ENCODE peak calls at places on chromosome 11, in eight cellular contexts. B is sigmoid colon; K is tibial nerve; G is fibroblast of lung; U is endodermal cell; Z is fibroblast of villous mesenchyme; F is adrenal gland; V is CD8-positive, alpha-beta T cell. L is an unnamed sample.

GRCh38 chr11:68682531-68682931 is 1.8 kb upstream of the GAL start:
- DNase-seq in B (peak), K (no peak), G (no peak), U (no peak), Z (no peak), F (no peak), V (no peak), L (no peak)

GRCh38 chr11:71396548-71397123 is 51.6 kb downstream of the DHCR7 start:
- DNase-seq in B (no peak), K (no peak), G (no peak), U (no peak), Z (no peak), F (no peak), V (no peak), L (peak)

GRCh38 chr11:69587454-69588081 is 53.4 kb upstream of the CCND1 start:
- DNase-seq in B (no peak), K (no peak), G (peak), U (no peak), Z (peak), F (no peak), V (no peak), L (peak)

GRCh38 chr11:13119361-13119760 is 110.2 kb downstream of the RASSF10 start:
- DNase-seq in B (no peak), K (no peak), G (no peak), U (no peak), Z (no peak), F (no peak), V (no peak), L (no peak)

GRCh38 chr11:72006309-72007088 is 7.8 kb downstream of the IL18BP start:
- DNase-seq in B (peak), K (no peak), G (no peak), U (no peak), Z (no peak), F (no peak), V (no peak), L (no peak)

GRCh38 chr11:97367406-97368083 is 977.7 kb downstream of the JRKL start:
- DNase-seq in B (no peak), K (no peak), G (no peak), U (no peak), Z (no peak), F (no peak), V (no peak), L (no peak)

GRCh38 chr11:116879789-116880402 is 42.5 kb upstream of the APOA1 start:
- DNase-seq in B (no peak), K (no peak), G (peak), U (no peak), Z (peak), F (peak), V (peak), L (peak)

GRCh38 chr11:64863381-64864060 is 14.9 kb downstream of the EHD1 start:
- DNase-seq in B (peak), K (no peak), G (no peak), U (no peak), Z (no peak), F (no peak), V (no peak), L (no peak)

GRCh38 chr11:72511393-72512047 is 77.2 kb upstream of the CLPB start:
- DNase-seq in B (no peak), K (no peak), G (peak), U (no peak), Z (no peak), F (no peak), V (no peak), L (no peak)

GRCh38 chr11:3085052-3085451 is 27.8 kb upstream of the CARS1 start:
- DNase-seq in B (no peak), K (no peak), G (no peak), U (no peak), Z (no peak), F (no peak), V (no peak), L (no peak)

GRCh38 chr11:13691296-13691899 is 22.9 kb downstream of the FAR1 start:
- DNase-seq in B (no peak), K (no peak), G (no peak), U (no peak), Z (peak), F (no peak), V (no peak), L (peak)

GRCh38 chr11:120565436-120566155 is 54.0 kb downstream of the GRIK4 start:
- DNase-seq in B (peak), K (no peak), G (peak), U (peak), Z (no peak), F (no peak), V (no peak), L (peak)

GRCh38 chr11:469684-470667 is 19.9 kb downstream of the PTDSS2 start:
- DNase-seq in B (peak), K (peak), G (peak), U (no peak), Z (peak), F (peak), V (no peak), L (peak)

GRCh38 chr11:67056640-67057409 is at the start of gene RHOD:
- DNase-seq in B (no peak), K (no peak), G (peak), U (peak), Z (no peak), F (no peak), V (peak), L (peak)

GRCh38 chr11:13338437-13339069 is 61.0 kb downstream of the BMAL1 start:
- DNase-seq in B (no peak), K (no peak), G (no peak), U (no peak), Z (peak), F (peak), V (no peak), L (no peak)

GRCh38 chr11:60918941-60919275 is 5.0 kb downstream of the TMEM109 start:
- DNase-seq in B (no peak), K (no peak), G (peak), U (no peak), Z (peak), F (no peak), V (no peak), L (peak)

GRCh38 chr11:118295834-118296454 is 8.6 kb upstream of the CD3E start:
- DNase-seq in B (no peak), K (no peak), G (peak), U (peak), Z (peak), F (no peak), V (peak), L (peak)

GRCh38 chr11:66951927-66952337 is 6.3 kb downstream of the PC start:
- DNase-seq in B (no peak), K (no peak), G (no peak), U (no peak), Z (peak), F (peak), V (no peak), L (peak)

GRCh38 chr11:2376751-2377451 is at the start of gene CD81:
- DNase-seq in B (no peak), K (no peak), G (no peak), U (peak), Z (peak), F (peak), V (peak), L (peak)

GRCh38 chr11:72641900-72642814 is 32.1 kb downstream of the PDE2A start:
- DNase-seq in B (peak), K (no peak), G (peak), U (peak), Z (peak), F (peak), V (no peak), L (no peak)

GRCh38 chr11:75023446-75024067 is 34.8 kb downstream of the NEU3 start:
- DNase-seq in B (no peak), K (no peak), G (no peak), U (no peak), Z (no peak), F (no peak), V (no peak), L (no peak)

GRCh38 chr11:5242933-5243844 is 6.5 kb downstream of the HBG1 start:
- DNase-seq in B (no peak), K (no peak), G (peak), U (no peak), Z (no peak), F (no peak), V (no peak), L (peak)

GRCh38 chr11:114914231-114915005 is 236.1 kb downstream of the NXPE2 start:
- DNase-seq in B (no peak), K (no peak), G (no peak), U (no peak), Z (no peak), F (no peak), V (no peak), L (no peak)

GRCh38 chr11:122814401-122814800 is 23.9 kb upstream of the CRTAM start:
- DNase-seq in B (no peak), K (no peak), G (no peak), U (no peak), Z (no peak), F (no peak), V (no peak), L (peak)

GRCh38 chr11:65288706-65289536 is 25.7 kb upstream of the CDC42EP2 start:
- DNase-seq in B (peak), K (peak), G (no peak), U (no peak), Z (peak), F (no peak), V (no peak), L (no peak)

GRCh38 chr11:103091441-103091809 is 535 bp downstream of the DCUN1D5 start:
- DNase-seq in B (peak), K (peak), G (peak), U (peak), Z (peak), F (peak), V (peak), L (peak)

GRCh38 chr11:282171-282570 is 4.0 kb downstream of the NLRP6 start:
- DNase-seq in B (peak), K (peak), G (no peak), U (peak), Z (no peak), F (no peak), V (no peak), L (no peak)

GRCh38 chr11:1459219-1459575 is 27.4 kb downstream of the MOB2 start:
- DNase-seq in B (no peak), K (no peak), G (no peak), U (no peak), Z (no peak), F (no peak), V (no peak), L (no peak)

GRCh38 chr11:73566977-73567755 is 30.7 kb downstream of the FAM168A start:
- DNase-seq in B (no peak), K (no peak), G (peak), U (no peak), Z (no peak), F (no peak), V (no peak), L (peak)

GRCh38 chr11:33534575-33534974 is 166.1 kb downstream of the C11orf91 start:
- DNase-seq in B (no peak), K (no peak), G (peak), U (no peak), Z (no peak), F (no peak), V (no peak), L (peak)

GRCh38 chr11:67022341-67022933 is 497 bp upstream of the SYT12 start:
- DNase-seq in B (no peak), K (no peak), G (peak), U (no peak), Z (peak), F (peak), V (no peak), L (peak)

GRCh38 chr11:97937501-97937900 is 1083.2 kb upstream of the CNTN5 start:
- DNase-seq in B (no peak), K (no peak), G (peak), U (no peak), Z (peak), F (peak), V (no peak), L (peak)

GRCh38 chr11:82995276-82995675 is 76.4 kb downstream of the RAB30 start:
- DNase-seq in B (no peak), K (no peak), G (no peak), U (no peak), Z (peak), F (no peak), V (no peak), L (no peak)
- H3K4me3 ChIP-seq in B (no peak), K (no peak), G (no peak), U (no peak), Z (no peak), F (no peak), V (no peak), L (no peak)

DNA sequence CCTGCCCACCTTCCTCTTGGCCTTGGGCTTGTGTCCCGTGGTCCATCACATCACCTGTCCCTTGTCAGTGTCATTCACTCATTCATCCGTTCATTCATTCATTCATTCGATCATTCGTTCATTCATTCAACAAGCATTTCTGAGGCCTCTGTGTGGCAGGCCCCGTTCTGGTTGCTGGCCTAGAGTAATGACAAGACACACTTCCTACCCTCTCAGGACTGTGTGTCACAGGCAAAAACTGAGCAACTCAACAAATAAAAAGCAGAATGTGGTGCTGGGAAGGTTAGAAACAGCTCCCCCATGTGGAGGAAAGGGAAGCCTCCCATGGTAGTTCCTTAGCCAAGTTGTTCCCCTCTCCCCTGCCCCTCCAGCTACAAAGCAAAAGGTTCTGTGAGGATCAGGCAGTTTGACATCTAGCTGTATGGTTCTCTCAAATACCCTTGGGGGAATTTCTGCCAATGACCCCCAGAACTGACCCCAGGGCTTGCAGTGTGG is 1.6 kb upstream of the OMP start:
- DNase-seq in B (no peak), K (no peak), G (no peak), U (peak), Z (peak), F (no peak), V (no peak), L (peak)
- TF ChIP-seq CTCF in B (no peak), K (peak), G (peak), U (peak), Z (peak), F (peak), V (no peak), L (peak)

GRCh38 chr11:82765466-82766034 is 31.9 kb upstream of the FAM181B start:
- DNase-seq in B (no peak), K (no peak), G (no peak), U (no peak), Z (no peak), F (no peak), V (no peak), L (no peak)
- H3K4me3 ChIP-seq in B (no peak), K (no peak), G (no peak), U (no peak), Z (no peak), F (no peak), V (no peak), L (no peak)

GRCh38 chr11:15671216-15671615 is 556.5 kb downstream of the INSC start:
- DNase-seq in B (no peak), K (no peak), G (no peak), U (peak), Z (no peak), F (no peak), V (no peak), L (no peak)

GRCh38 chr11:15672822-15673221 is 558.1 kb downstream of the INSC start:
- DNase-seq in B (no peak), K (no peak), G (no peak), U (peak), Z (peak), F (no peak), V (no peak), L (no peak)

GRCh38 chr11:15668718-15669117 is 554.0 kb downstream of the INSC start:
- DNase-seq in B (no peak), K (no peak), G (no peak), U (no peak), Z (peak), F (no peak), V (no peak), L (no peak)

GRCh38 chr11:15673408-15673811 is 558.7 kb downstream of the INSC start:
- DNase-seq in B (no peak), K (no peak), G (peak), U (peak), Z (no peak), F (no peak), V (no peak), L (no peak)

DNA sequence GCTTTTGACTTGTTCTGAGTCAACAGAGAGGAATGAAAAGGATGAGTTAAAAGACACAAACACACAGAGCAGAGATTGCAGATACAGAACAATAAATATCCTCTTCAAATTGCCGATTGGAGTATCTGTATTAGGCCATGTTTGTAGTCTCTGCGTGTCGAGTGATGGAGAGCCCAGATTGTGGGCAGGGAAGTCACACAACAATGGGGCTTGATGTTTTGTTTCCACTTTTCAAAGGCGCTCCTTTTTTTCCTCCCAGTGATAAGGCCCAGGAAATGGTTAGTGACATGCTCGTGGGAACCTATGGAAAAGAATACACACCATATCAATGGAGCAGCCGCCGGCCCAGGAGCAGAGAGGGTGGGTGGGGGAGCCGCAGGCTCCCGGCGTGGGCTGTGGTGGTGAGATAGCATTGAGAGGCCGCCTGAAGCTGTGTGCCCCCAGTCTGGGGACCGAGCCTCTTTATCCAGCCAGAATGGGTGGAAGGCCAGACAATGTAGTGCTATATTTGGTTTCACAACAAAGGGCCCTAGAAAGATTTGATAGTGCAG is 555.9 kb downstream of the INSC start:
- DNase-seq in B (no peak), K (no peak), G (no peak), U (peak), Z (peak), F (no peak), V (no peak), L (no peak)
- TF ChIP-seq CTCF in B (no peak), K (no peak), G (no peak), U (no peak), Z (no peak), F (no peak), V (no peak), L (no peak)

GRCh38 chr11:111871693-111872161 is 346 bp upstream of the ALG9 start:
- DNase-seq in B (no peak), K (no peak), G (no peak), U (no peak), Z (no peak), F (no peak), V (no peak), L (no peak)
- H3K4me3 ChIP-seq in B (peak), K (peak), G (peak), U (peak), Z (peak), F (peak), V (peak), L (peak)

GRCh38 chr11:18634140-18635032 is at the start of gene SPTY2D1:
- DNase-seq in B (peak), K (peak), G (peak), U (peak), Z (peak), F (peak), V (peak), L (peak)
- TF ChIP-seq CTCF in B (no peak), K (no peak), G (no peak), U (no peak), Z (no peak), F (peak), V (no peak), L (no peak)

GRCh38 chr11:109229682-109230081 is 192.3 kb upstream of the C11orf87 start:
- DNase-seq in B (no peak), K (no peak), G (peak), U (no peak), Z (no peak), F (no peak), V (no peak), L (no peak)
- H3K4me3 ChIP-seq in B (no peak), K (no peak), G (no peak), U (no peak), Z (no peak), F (no peak), V (no peak), L (no peak)

DNA sequence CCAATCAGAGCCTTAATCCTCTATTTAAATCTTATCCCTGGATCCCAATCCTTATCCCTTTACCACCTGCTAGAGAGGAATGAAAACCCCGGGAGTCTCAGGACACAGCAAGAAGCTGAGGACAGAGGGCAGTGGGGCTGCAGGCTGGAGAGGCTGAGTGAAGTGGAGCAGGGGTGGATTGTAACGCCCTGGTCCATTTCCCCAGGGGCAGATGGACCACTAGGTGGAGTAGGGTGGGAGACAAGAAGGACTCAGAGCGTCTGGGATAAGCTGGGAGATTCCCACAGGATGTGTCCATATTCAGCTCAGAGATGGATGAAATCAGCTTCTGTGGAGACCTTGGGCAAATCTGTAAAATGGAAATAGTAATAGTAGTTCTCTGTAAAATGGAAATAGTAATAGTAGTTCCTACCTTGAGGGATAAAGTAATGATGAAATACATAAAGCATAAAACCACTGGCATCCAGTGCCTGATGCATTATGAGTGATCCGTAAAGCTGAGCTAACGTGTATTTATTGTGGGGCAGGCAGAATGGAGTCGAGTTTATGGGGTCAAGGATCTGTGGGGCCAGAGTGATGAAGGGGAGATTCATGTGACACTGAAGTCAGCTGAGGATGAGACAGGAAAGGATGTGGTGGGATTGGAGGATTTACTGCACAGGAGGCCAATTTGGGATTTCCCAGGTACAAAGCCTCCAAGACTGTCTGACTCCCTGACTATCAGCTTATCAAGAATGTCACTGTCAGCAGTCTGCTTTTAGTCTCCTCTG is 1.9 kb upstream of the ROBO4 start:
- DNase-seq in B (no peak), K (no peak), G (no peak), U (peak), Z (no peak), F (no peak), V (no peak), L (no peak)
- TF ChIP-seq CTCF in B (no peak), K (no peak), G (no peak), U (peak), Z (peak), F (no peak), V (no peak), L (no peak)